ENCODE peak calls at places on chromosomes 7 and 10, in eight cellular contexts. H is astrocyte, R is T1000, W is AG08395, B is BJ, L is cardiac fibroblast, X is fibroblast of the aortic adventitia, T is NCI-H1694 treated with DMSO at 0.1 percent for 48 hours. G is an unnamed sample.

GRCh38 chr10:126390324-126390723 is 2.0 kb upstream of the ADAM12 start:
- DNase-seq in R (no peak), X (no peak), H (no peak), T (no peak), B (no peak), L (no peak), W (no peak), G (no peak)

GRCh38 chr7:80918406-80918805 is 445 bp downstream of the SEMA3C start:
- DNase-seq in L (peak), W (no peak), B (no peak), X (no peak), T (peak), R (no peak), H (no peak), G (no peak)

GRCh38 chr7:102044984-102045673 is 227.7 kb downstream of the CUX1 start:
- DNase-seq in R (peak), H (peak), X (peak), L (peak), B (peak), W (peak), T (peak), G (no peak)

GRCh38 chr7:129969881-129970446 is 17.2 kb upstream of the UBE2H start:
- DNase-seq in B (peak), H (peak), R (peak), L (peak), W (peak), X (peak), T (no peak), G (peak)

GRCh38 chr10:91033536-91033935 is 112.6 kb upstream of the ANKRD1 start:
- DNase-seq in L (no peak), W (no peak), X (no peak), R (no peak), H (no peak), T (no peak), B (no peak), G (no peak)

GRCh38 chr7:108528183-108528712 is 2.3 kb upstream of the PNPLA8 start:
- DNase-seq in R (no peak), B (no peak), T (no peak), X (no peak), W (no peak), L (no peak), H (no peak), G (no peak)

GRCh38 chr7:131471605-131472004 is 84.8 kb downstream of the PODXL start:
- DNase-seq in W (no peak), B (no peak), T (no peak), X (no peak), R (no peak), H (no peak), L (no peak), G (no peak)

GRCh38 chr10:3277566-3277965 is 105.0 kb upstream of the PITRM1 start:
- DNase-seq in L (no peak), H (no peak), T (no peak), B (no peak), R (no peak), W (no peak), X (no peak), G (no peak)

GRCh38 chr10:31011017-31011659 is 20.5 kb downstream of the ZNF438 start:
- DNase-seq in R (no peak), H (no peak), L (no peak), B (no peak), T (no peak), X (no peak), W (no peak), G (no peak)

GRCh38 chr7:2173184-2173827 is 59.4 kb downstream of the MAD1L1 start:
- DNase-seq in T (no peak), L (no peak), B (no peak), W (no peak), H (peak), X (no peak), R (no peak), G (no peak)

GRCh38 chr7:976901-977325 is 1.6 kb upstream of the COX19 start:
- DNase-seq in R (no peak), T (no peak), W (no peak), L (no peak), X (no peak), B (no peak), H (no peak), G (no peak)

GRCh38 chr7:119733480-119733879 is 539.5 kb upstream of the KCND2 start:
- DNase-seq in W (no peak), B (no peak), R (no peak), T (no peak), L (peak), H (peak), X (peak), G (peak)

GRCh38 chr7:12137283-12137682 is 73.8 kb upstream of the TMEM106B start:
- DNase-seq in H (peak), L (peak), R (no peak), B (no peak), X (no peak), W (no peak), T (no peak), G (no peak)

GRCh38 chr10:64523065-64523759 is 1002.0 kb downstream of the REEP3 start:
- DNase-seq in R (no peak), B (no peak), W (no peak), L (no peak), H (no peak), X (no peak), T (no peak), G (no peak)

GRCh38 chr10:62844280-62845011 is 28.3 kb upstream of the EGR2 start:
- DNase-seq in X (no peak), R (no peak), B (no peak), W (no peak), H (no peak), T (no peak), L (no peak), G (no peak)

GRCh38 chr7:20542594-20542993 is 72.9 kb upstream of the ABCB5 start:
- DNase-seq in W (peak), T (no peak), X (peak), L (peak), H (peak), B (peak), R (no peak), G (no peak)

GRCh38 chr10:26960308-26960707 is 99.5 kb upstream of the ABI1 start:
- DNase-seq in T (no peak), X (peak), W (peak), L (no peak), H (no peak), B (no peak), R (no peak), G (no peak)

GRCh38 chr7:50352282-50352681 is 47.8 kb downstream of the IKZF1 start:
- DNase-seq in X (no peak), W (no peak), B (no peak), L (no peak), H (no peak), T (no peak), R (no peak), G (no peak)

GRCh38 chr7:127710635-127711034 is 58.6 kb downstream of the SND1 start:
- DNase-seq in W (no peak), R (no peak), X (no peak), B (no peak), L (peak), H (no peak), T (no peak), G (no peak)

GRCh38 chr10:49010295-49010694 is 70.7 kb upstream of the LRRC18 start:
- DNase-seq in T (no peak), X (no peak), B (no peak), R (no peak), H (no peak), W (no peak), L (no peak), G (no peak)

GRCh38 chr7:155360495-155361362 is 63.1 kb downstream of the INSIG1 start:
- DNase-seq in X (no peak), L (no peak), B (no peak), W (no peak), R (no peak), T (no peak), H (no peak), G (no peak)

GRCh38 chr7:26267631-26268166 is 24.0 kb upstream of the SNX10 start:
- DNase-seq in B (no peak), X (no peak), R (no peak), H (no peak), T (no peak), W (no peak), L (no peak), G (no peak)

GRCh38 chr10:5900247-5900646 is 10.2 kb downstream of the FBH1 start:
- DNase-seq in B (no peak), X (no peak), H (no peak), T (no peak), L (no peak), R (no peak), W (no peak), G (no peak)

GRCh38 chr10:86286591-86287421 is 79.8 kb downstream of the GRID1 start:
- DNase-seq in B (no peak), L (no peak), T (no peak), W (no peak), X (no peak), H (no peak), R (no peak), G (no peak)

GRCh38 chr10:77420942-77421523 is 216.6 kb downstream of the KCNMA1 start:
- DNase-seq in T (no peak), W (no peak), H (no peak), X (no peak), R (no peak), B (no peak), L (no peak), G (no peak)

GRCh38 chr7:149854611-149855367 is 16.6 kb downstream of the ZNF862 start:
- DNase-seq in R (peak), W (peak), T (peak), L (no peak), X (peak), B (no peak), H (peak), G (no peak)

GRCh38 chr10:20596911-20597310 is 300.2 kb downstream of the NEBL start:
- DNase-seq in R (no peak), H (peak), W (peak), X (peak), L (peak), T (no peak), B (no peak), G (no peak)

GRCh38 chr10:128568979-128569378 is 442.8 kb upstream of the MKI67 start:
- DNase-seq in H (no peak), X (no peak), R (no peak), W (no peak), L (no peak), B (no peak), T (peak), G (no peak)

GRCh38 chr10:30115391-30116253 is 56.2 kb upstream of the JCAD start:
- DNase-seq in B (no peak), R (no peak), X (peak), T (peak), H (peak), L (no peak), W (no peak), G (no peak)

GRCh38 chr7:129908181-129908580 is 44.6 kb downstream of the UBE2H start:
- DNase-seq in B (no peak), T (no peak), H (peak), R (no peak), W (peak), L (no peak), X (peak), G (no peak)

GRCh38 chr10:99612167-99612831 is 7.9 kb downstream of the SLC25A28 start:
- DNase-seq in X (peak), T (peak), H (peak), W (peak), R (no peak), B (no peak), L (peak), G (peak)

GRCh38 chr7:10789170-10789569 is 184.5 kb upstream of the PHF14 start:
- DNase-seq in W (no peak), R (no peak), X (no peak), B (no peak), T (no peak), H (no peak), L (no peak), G (no peak)

GRCh38 chr7:7159063-7159645 is 23.2 kb upstream of the C1GALT1 start:
- DNase-seq in L (peak), T (no peak), H (no peak), R (no peak), X (peak), B (no peak), W (no peak), G (no peak)

GRCh38 chr10:96873756-96874467 is 41.8 kb downstream of the LCOR start:
- DNase-seq in W (no peak), L (no peak), X (no peak), H (no peak), R (no peak), T (no peak), B (no peak), G (no peak)

GRCh38 chr7:35588647-35589046 is 106.3 kb downstream of the HERPUD2 start:
- DNase-seq in B (no peak), R (no peak), W (no peak), X (no peak), T (no peak), H (no peak), L (no peak), G (no peak)

GRCh38 chr10:84256510-84257342 is 11.9 kb downstream of the RGR start:
- DNase-seq in B (no peak), T (no peak), X (peak), L (peak), W (peak), H (peak), R (no peak), G (no peak)

GRCh38 chr10:80596391-80597257 is 58.9 kb downstream of the SH2D4B start:
- DNase-seq in R (no peak), B (no peak), T (peak), H (peak), W (peak), L (peak), X (peak), G (peak)

GRCh38 chr7:113118074-113118959 is at the start of gene SMIM30:
- DNase-seq in R (peak), L (peak), T (peak), H (peak), W (peak), X (peak), B (peak), G (no peak)

GRCh38 chr7:40848541-40849221 is 713.9 kb downstream of the SUGCT start:
- DNase-seq in L (peak), X (peak), W (no peak), B (no peak), T (no peak), H (peak), R (no peak), G (no peak)